ENCODE peak calls at places on chromosome 16, in nine cellular contexts. O, E, A, P, T, R, I, U and M are unnamed samples.

GRCh38 chr16:25033852-25034251 is 18.7 kb upstream of the ARHGAP17 start:
- DNase-seq in A (peak), T (no peak), I (no peak), O (no peak), E (no peak), P (no peak), U (no peak), R (no peak), M (no peak)

GRCh38 chr16:8512941-8513624 is 77.2 kb downstream of the TMEM114 start:
- DNase-seq in A (no peak), U (no peak), P (no peak), E (no peak), I (no peak), O (no peak), T (no peak), R (no peak), M (no peak)

GRCh38 chr16:25110392-25110947 is 1.1 kb upstream of the LCMT1 start:
- DNase-seq in A (peak), P (no peak), T (no peak), U (no peak), E (peak), I (no peak), R (no peak), O (peak), M (no peak)

GRCh38 chr16:87541004-87541881 is 48.4 kb upstream of the ZCCHC14 start:
- DNase-seq in P (peak), T (no peak), U (peak), A (peak), I (no peak), O (no peak), R (no peak), E (peak), M (no peak)

GRCh38 chr16:28105954-28106353 is 42.4 kb upstream of the GSG1L start:
- DNase-seq in O (no peak), E (no peak), P (no peak), T (no peak), A (no peak), I (no peak), R (no peak), U (no peak), M (no peak)

GRCh38 chr16:60655514-60656153 is 1380.6 kb downstream of the CDH8 start:
- DNase-seq in O (no peak), P (no peak), R (no peak), E (no peak), T (no peak), A (no peak), I (no peak), U (no peak), M (no peak)

GRCh38 chr16:9919460-9919859 is 262.8 kb downstream of the GRIN2A start:
- DNase-seq in O (no peak), U (no peak), I (no peak), R (no peak), P (no peak), E (no peak), T (no peak), A (no peak), M (no peak)

GRCh38 chr16:23837553-23838308 is 1.9 kb downstream of the PRKCB start:
- DNase-seq in T (no peak), A (no peak), R (no peak), O (no peak), I (no peak), U (no peak), E (no peak), P (no peak), M (peak)

GRCh38 chr16:29820271-29820701 is at the start of gene MVP:
- DNase-seq in T (peak), R (peak), E (peak), I (no peak), A (peak), P (peak), U (peak), O (peak), M (no peak)

GRCh38 chr16:22316411-22316811 is 19.2 kb downstream of the POLR3E start:
- DNase-seq in O (no peak), A (no peak), R (no peak), T (no peak), I (no peak), P (no peak), E (no peak), U (no peak), M (no peak)

GRCh38 chr16:2473425-2473926 is 1.5 kb upstream of the TBC1D24 start:
- DNase-seq in E (no peak), U (no peak), R (no peak), P (no peak), T (no peak), O (no peak), A (no peak), I (no peak), M (peak)

GRCh38 chr16:82033006-82033405 is 2.0 kb upstream of the HSD17B2 start:
- DNase-seq in U (no peak), O (no peak), I (no peak), E (no peak), P (no peak), T (no peak), A (no peak), R (no peak), M (no peak)

GRCh38 chr16:14097182-14097951 is 26.2 kb downstream of the MRTFB start:
- DNase-seq in I (no peak), U (no peak), R (no peak), O (no peak), E (no peak), T (peak), P (no peak), A (peak), M (no peak)

GRCh38 chr16:75238853-75239371 is 12.5 kb downstream of the BCAR1 start:
- DNase-seq in A (peak), U (no peak), O (no peak), P (no peak), R (no peak), E (peak), T (no peak), I (no peak), M (no peak)

GRCh38 chr16:11162571-11163268 is 93.3 kb downstream of the SOCS1 start:
- DNase-seq in R (no peak), I (peak), A (no peak), U (no peak), O (no peak), P (no peak), E (no peak), T (no peak), M (no peak)

GRCh38 chr16:86924537-86924936 is 346.2 kb downstream of the FOXL1 start:
- DNase-seq in R (no peak), E (no peak), O (peak), T (peak), U (no peak), I (no peak), P (no peak), A (peak), M (no peak)

GRCh38 chr16:77406680-77407079 is 28.2 kb downstream of the ADAMTS18 start:
- DNase-seq in U (no peak), I (no peak), T (peak), P (no peak), A (no peak), E (no peak), O (peak), R (no peak), M (peak)

GRCh38 chr16:73062640-73063283 is 14.8 kb upstream of the ZFHX3 start:
- DNase-seq in R (no peak), E (no peak), T (no peak), P (no peak), U (no peak), A (no peak), I (peak), O (no peak), M (peak)

GRCh38 chr16:23013484-23013883 is 135.8 kb downstream of the USP31 start:
- DNase-seq in P (no peak), T (no peak), E (peak), A (no peak), I (peak), R (no peak), O (peak), U (no peak), M (peak)

GRCh38 chr16:57960310-57960709 is 10.6 kb downstream of the CNGB1 start:
- DNase-seq in U (no peak), O (no peak), I (no peak), A (no peak), P (no peak), T (no peak), R (no peak), E (no peak), M (no peak)

GRCh38 chr16:31471875-31472558 is at the start of gene TGFB1I1:
- DNase-seq in P (peak), I (peak), A (peak), R (peak), E (no peak), T (peak), U (peak), O (peak), M (peak)
- H3K4me3 ChIP-seq in P (peak), I (peak), A (peak), R (peak), E (peak), T (peak), U (peak), O (peak), M (peak)

GRCh38 chr16:84423416-84423837 is 55.1 kb downstream of the ATP2C2 start:
- DNase-seq in U (no peak), I (peak), O (peak), P (no peak), R (no peak), A (peak), E (peak), T (peak), M (peak)
- H3K4me3 ChIP-seq in U (no peak), I (no peak), O (no peak), P (no peak), R (no peak), A (no peak), E (no peak), T (no peak), M (no peak)

DNA sequence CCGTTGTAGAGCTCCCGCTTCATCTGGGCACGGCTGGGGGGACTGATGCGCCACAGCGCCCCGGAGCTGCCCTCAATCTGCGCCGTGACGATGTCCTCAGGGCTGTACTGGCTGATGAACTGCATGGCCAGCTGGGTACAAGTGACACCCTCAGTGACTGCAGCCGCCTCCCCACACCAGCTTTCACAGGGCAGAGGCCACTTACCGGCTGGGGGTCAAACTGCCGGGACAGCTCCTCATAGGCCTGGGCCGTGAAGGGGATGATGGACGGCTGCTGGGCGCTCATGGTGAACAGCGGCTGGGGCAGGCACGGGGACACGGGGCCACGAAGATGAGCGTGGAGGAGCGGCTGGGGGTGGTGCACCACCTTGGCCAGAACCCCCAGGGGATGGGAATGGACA is 10.3 kb downstream of the CTU2 start:
- DNase-seq in I (no peak), E (no peak), O (no peak), U (no peak), P (no peak), T (no peak), R (no peak), A (no peak), M (no peak)
- H3K4me3 ChIP-seq in I (no peak), E (no peak), O (no peak), U (no peak), P (no peak), T (no peak), R (no peak), A (no peak), M (no peak)

GRCh38 chr16:18803569-18804462 is 2.5 kb upstream of the ARL6IP1 start:
- DNase-seq in A (peak), P (no peak), U (no peak), I (no peak), R (no peak), T (no peak), E (peak), O (no peak), M (no peak)
- H3K4me3 ChIP-seq in A (no peak), P (no peak), U (no peak), I (no peak), R (no peak), T (no peak), E (peak), O (no peak), M (peak)

GRCh38 chr16:66366433-66367299 is at the start of gene CDH5:
- DNase-seq in A (no peak), T (no peak), O (no peak), E (no peak), R (peak), P (peak), I (no peak), U (peak), M (no peak)
- H3K4me3 ChIP-seq in A (no peak), T (no peak), O (no peak), E (no peak), R (peak), P (peak), I (no peak), U (peak), M (no peak)

GRCh38 chr16:71572497-71573116 is 4.3 kb downstream of the TAT start:
- DNase-seq in U (no peak), A (no peak), P (no peak), T (no peak), E (no peak), R (no peak), O (peak), I (no peak), M (no peak)
- H3K4me3 ChIP-seq in U (no peak), A (no peak), P (no peak), T (no peak), E (no peak), R (no peak), O (no peak), I (no peak), M (no peak)

GRCh38 chr16:4936991-4937781 is at the start of gene PPL:
- DNase-seq in T (peak), O (peak), E (no peak), R (peak), P (peak), U (peak), A (no peak), I (peak), M (peak)

GRCh38 chr16:4935231-4935855 is 1.6 kb downstream of the PPL start:
- DNase-seq in T (peak), E (no peak), R (peak), P (peak), A (no peak), O (no peak), U (peak), I (no peak), M (no peak)

GRCh38 chr16:4937782-4938682 is 1.1 kb upstream of the PPL start:
- DNase-seq in E (no peak), P (no peak), O (no peak), R (no peak), A (no peak), T (peak), I (no peak), U (no peak), M (no peak)

GRCh38 chr16:4934591-4934990 is 2.4 kb downstream of the PPL start:
- DNase-seq in T (no peak), U (no peak), P (no peak), R (no peak), I (no peak), A (no peak), O (no peak), E (no peak), M (no peak)

GRCh38 chr16:4936181-4936990 is 562 bp downstream of the PPL start:
- DNase-seq in U (no peak), I (peak), T (peak), O (peak), E (no peak), A (no peak), P (no peak), R (no peak), M (peak)
- H3K4me3 ChIP-seq in U (peak), I (peak), T (peak), O (peak), E (peak), A (peak), P (peak), R (peak), M (peak)

DNA sequence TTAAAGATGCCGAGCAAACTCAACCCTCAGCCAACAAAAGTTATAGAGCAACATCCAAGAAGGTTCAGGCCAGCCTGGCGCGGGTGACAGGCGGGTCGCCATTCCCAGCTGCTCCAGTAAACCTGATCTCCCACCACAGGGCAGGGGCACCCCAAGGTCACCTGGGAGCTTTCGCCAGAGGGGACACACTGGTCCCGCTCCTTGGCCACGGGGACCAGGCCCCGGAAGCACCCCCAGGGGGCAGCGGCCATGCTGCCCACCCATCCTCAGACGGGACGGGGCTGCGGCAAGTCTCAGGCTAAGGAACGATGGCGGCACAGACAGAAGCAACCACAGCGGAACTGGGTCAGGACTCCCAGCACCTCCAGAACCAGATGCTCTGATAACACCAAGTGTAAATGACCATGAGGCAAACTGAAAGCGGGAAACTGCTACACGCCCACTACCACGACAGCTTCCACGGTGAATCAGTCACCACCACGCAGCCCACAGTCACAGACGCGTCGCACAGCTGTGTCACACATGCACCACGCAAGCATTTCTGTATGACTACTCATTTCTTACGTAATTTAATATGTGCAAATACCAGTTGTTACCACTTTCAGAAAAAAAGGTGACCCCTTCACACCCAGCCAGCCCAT is 14.1 kb upstream of the CCDC154 start:
- DNase-seq in I (no peak), U (no peak), R (no peak), E (no peak), O (no peak), P (no peak), T (peak), A (no peak), M (no peak)
- H3K4me3 ChIP-seq in I (no peak), U (no peak), R (no peak), E (no peak), O (no peak), P (no peak), T (no peak), A (peak), M (no peak)

DNA sequence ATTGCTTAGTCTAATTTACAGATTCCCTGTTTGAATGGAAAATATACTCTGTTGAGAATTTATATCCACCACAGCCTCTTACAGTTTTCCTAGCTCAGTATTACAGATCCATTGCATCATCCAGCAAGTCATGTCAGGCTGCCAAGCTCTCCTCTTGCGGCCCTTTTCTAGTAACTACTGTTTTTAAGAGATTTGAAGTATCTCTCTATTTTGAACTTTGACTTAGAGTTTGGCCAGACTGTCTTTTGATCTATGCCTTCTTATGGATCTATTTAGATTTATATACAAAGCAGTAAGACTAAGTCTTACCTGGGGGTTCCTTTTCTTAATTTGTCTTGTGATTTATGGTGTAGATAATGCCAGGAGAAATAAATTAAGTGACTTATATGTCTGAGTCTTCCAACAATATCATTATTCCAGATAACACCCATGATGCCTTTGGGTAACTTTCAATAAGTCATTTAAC is 53.1 kb upstream of the ABCC11 start:
- DNase-seq in U (peak), T (no peak), A (peak), E (peak), I (peak), P (no peak), O (peak), R (peak), M (no peak)
- H3K4me3 ChIP-seq in U (no peak), T (no peak), A (no peak), E (no peak), I (no peak), P (no peak), O (no peak), R (no peak), M (no peak)

DNA sequence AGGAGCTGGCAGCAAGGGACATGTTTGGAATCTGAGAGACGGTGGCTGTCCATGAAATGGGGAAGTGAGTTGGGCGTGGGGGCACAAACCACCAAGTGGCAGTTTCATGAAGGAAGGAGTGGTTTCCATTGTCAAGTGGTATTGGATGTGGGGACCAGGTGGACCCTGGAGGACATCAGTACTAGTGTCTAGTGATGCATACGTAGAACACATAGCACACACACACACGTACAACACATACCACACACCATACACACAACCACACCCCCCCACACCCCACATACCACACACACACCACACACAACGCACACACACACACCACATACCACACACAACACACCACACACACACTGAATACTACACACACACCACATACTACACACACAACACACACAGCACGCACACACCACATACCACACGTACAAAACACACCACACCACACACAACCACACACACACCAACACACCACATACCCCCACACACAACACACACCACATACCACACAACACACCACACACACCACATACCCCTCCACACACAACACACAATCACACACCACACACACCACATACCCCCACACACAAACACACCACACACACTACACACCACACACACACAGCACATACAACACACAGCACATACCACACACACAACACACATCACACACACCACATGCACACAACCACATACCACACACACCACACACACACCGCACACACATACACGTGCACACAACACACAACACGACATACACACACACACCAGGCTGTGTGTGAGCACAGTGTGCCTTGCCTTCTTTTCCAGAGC is 41.1 kb upstream of the GSE1 start:
- DNase-seq in I (no peak), O (no peak), U (no peak), A (no peak), E (no peak), P (no peak), T (no peak), R (no peak), M (no peak)
- H3K4me3 ChIP-seq in I (no peak), O (no peak), U (no peak), A (no peak), E (no peak), P (no peak), T (no peak), R (no peak), M (no peak)